ENCODE peak calls at places on chromosomes 2 and 18, in nine cellular contexts. D is activated T-cell treated with anti-CD3 and anti-CD28 coated beads for 24 hours; V is CD4-positive, CD25-positive, alpha-beta regulatory T cell; R is activated naive CD4-positive, alpha-beta T cell; C is body of pancreas; T is hypothalamus; B is neural crest cell; M is CD4-positive, alpha-beta memory T cell; Q is transverse colon. W is an unnamed sample.

GRCh38 chr2:237217995-237218621 is 132.4 kb downstream of the COPS8 start:
- DNase-seq in Q (no peak), M (no peak), B (no peak), C (no peak), R (no peak), D (no peak), T (no peak), V (no peak), W (no peak)

GRCh38 chr2:128449226-128450061 is 130.8 kb upstream of the HS6ST1 start:
- DNase-seq in T (no peak), C (no peak), R (no peak), B (no peak), V (no peak), D (no peak), Q (no peak), M (no peak), W (no peak)

GRCh38 chr2:31688282-31688681 is 107.5 kb upstream of the SRD5A2 start:
- DNase-seq in D (no peak), Q (no peak), R (no peak), T (no peak), V (no peak), B (no peak), M (peak), C (no peak), W (no peak)

GRCh38 chr18:5021558-5021957 is 175.5 kb downstream of the AKAIN1 start:
- DNase-seq in V (no peak), C (no peak), T (no peak), M (no peak), B (no peak), D (no peak), Q (no peak), R (no peak), W (no peak)

GRCh38 chr2:71129891-71130324 is at the start of gene MCEE:
- DNase-seq in Q (peak), M (no peak), T (peak), D (peak), B (peak), C (peak), V (peak), R (peak), W (no peak)

GRCh38 chr2:122145805-122146204 is 390.4 kb downstream of the TSN start:
- DNase-seq in R (no peak), Q (no peak), B (no peak), M (no peak), V (no peak), T (no peak), C (no peak), D (no peak), W (no peak)

GRCh38 chr18:58572181-58572580 is 56.7 kb downstream of the ALPK2 start:
- DNase-seq in Q (peak), M (no peak), T (no peak), R (no peak), D (no peak), B (no peak), V (no peak), C (no peak), W (no peak)

GRCh38 chr18:78625895-78626294 is 353.7 kb upstream of the SALL3 start:
- DNase-seq in B (no peak), D (no peak), Q (no peak), V (no peak), T (no peak), M (no peak), R (no peak), C (no peak), W (no peak)

GRCh38 chr2:172751564-172751963 is 15.9 kb downstream of the RAPGEF4 start:
- DNase-seq in D (no peak), C (no peak), V (no peak), R (no peak), T (no peak), M (no peak), Q (no peak), B (no peak), W (no peak)

GRCh38 chr18:32707586-32707985 is 65.2 kb downstream of the KLHL14 start:
- DNase-seq in C (no peak), R (no peak), D (no peak), T (no peak), Q (no peak), M (no peak), V (no peak), B (no peak), W (no peak)

GRCh38 chr2:233059547-233059796 is 670 bp upstream of the INPP5D start:
- DNase-seq in Q (no peak), C (no peak), B (no peak), R (no peak), D (no peak), V (no peak), M (no peak), T (no peak), W (no peak)

GRCh38 chr2:19251554-19251953 is 106.9 kb downstream of the OSR1 start:
- DNase-seq in R (no peak), D (no peak), C (no peak), V (no peak), T (no peak), Q (no peak), B (no peak), M (no peak), W (no peak)

GRCh38 chr2:39584283-39584972 is 81.3 kb upstream of the TMEM178A start:
- DNase-seq in Q (no peak), M (no peak), D (no peak), C (no peak), B (no peak), R (no peak), V (no peak), T (no peak), W (no peak)

GRCh38 chr18:11523809-11524208 is 85.6 kb upstream of the SLC35G4 start:
- DNase-seq in R (no peak), B (no peak), M (no peak), D (no peak), T (no peak), Q (no peak), C (no peak), V (no peak), W (no peak)

GRCh38 chr18:58416704-58417683 is 211.9 kb downstream of the ALPK2 start:
- DNase-seq in Q (no peak), D (no peak), M (no peak), V (no peak), T (no peak), R (no peak), C (peak), B (no peak), W (no peak)

GRCh38 chr18:48662021-48662661 is 123.3 kb downstream of the CTIF start:
- DNase-seq in R (no peak), B (no peak), M (no peak), Q (no peak), D (no peak), C (no peak), V (no peak), T (no peak), W (no peak)

GRCh38 chr2:25310965-25311865 is 30.5 kb downstream of the DNMT3A start:
- DNase-seq in B (no peak), V (no peak), Q (peak), T (no peak), C (peak), R (no peak), M (no peak), D (no peak), W (no peak)